ENCODE peak calls at places on chromosomes 16 and 17, in four cellular contexts. B, Q, K and C are unnamed samples.

GRCh38 chr17:29615492-29616299 is 7.0 kb downstream of the CORO6 start:
- DNase-seq in Q (peak; percentile 76), K (peak; percentile 88), B (no peak), C (peak; percentile 69)

GRCh38 chr17:67680445-67681224 is 37.1 kb upstream of the NOL11 start:
- DNase-seq in Q (no peak), B (no peak), K (no peak), C (no peak)

GRCh38 chr16:20899503-20900298 is 457 bp downstream of the DCUN1D3 start:
- DNase-seq in K (peak; percentile 48), Q (no peak), B (no peak), C (peak; percentile 3)

GRCh38 chr17:77385750-77386501 is 245.2 kb downstream of the SEC14L1 start:
- DNase-seq in K (no peak), Q (no peak), B (no peak), C (no peak)

GRCh38 chr17:67258836-67259468 is 14.0 kb upstream of the HELZ start:
- DNase-seq in K (no peak), B (no peak), Q (peak; percentile 60), C (no peak)

GRCh38 chr17:75724016-75725003 is 3.1 kb downstream of the ITGB4 start:
- DNase-seq in Q (peak; percentile 19), B (no peak), K (peak; percentile 39), C (no peak)

GRCh38 chr17:82302991-82303943 is 14.1 kb downstream of the CD7 start:
- DNase-seq in B (no peak), Q (no peak), K (no peak), C (no peak)

GRCh38 chr16:70715113-70715711 is 29.4 kb upstream of the MTSS2 start:
- DNase-seq in B (peak; percentile 98), Q (no peak), K (peak; percentile 50), C (no peak)

GRCh38 chr17:50593321-50593720 is 32.8 kb downstream of the CACNA1G start:
- DNase-seq in B (no peak), K (no peak), Q (no peak), C (peak; percentile 45)

GRCh38 chr16:66658860-66659190 is 37.7 kb downstream of the CMTM4 start:
- DNase-seq in B (no peak), Q (no peak), K (no peak), C (no peak)

GRCh38 chr17:491086-492014 is 138.7 kb upstream of the RPH3AL start:
- DNase-seq in K (peak; percentile 30), B (no peak), Q (peak; percentile 38), C (peak; percentile 49)

GRCh38 chr17:81067331-81067730 is 32.4 kb downstream of the BAIAP2 start:
- DNase-seq in B (no peak), K (no peak), Q (no peak), C (no peak)

GRCh38 chr17:48757524-48757961 is 29.0 kb upstream of the HOXB13 start:
- DNase-seq in K (peak; percentile 50), Q (no peak), B (peak; percentile 3), C (no peak)

GRCh38 chr16:22098538-22099255 is 6.4 kb downstream of the VWA3A start:
- DNase-seq in B (no peak), Q (peak; percentile 24), K (no peak), C (no peak)

GRCh38 chr17:29592850-29593545 is at the start of gene ANKRD13B:
- DNase-seq in B (no peak), K (peak; percentile 66), Q (no peak), C (peak; percentile 56)

DNA sequence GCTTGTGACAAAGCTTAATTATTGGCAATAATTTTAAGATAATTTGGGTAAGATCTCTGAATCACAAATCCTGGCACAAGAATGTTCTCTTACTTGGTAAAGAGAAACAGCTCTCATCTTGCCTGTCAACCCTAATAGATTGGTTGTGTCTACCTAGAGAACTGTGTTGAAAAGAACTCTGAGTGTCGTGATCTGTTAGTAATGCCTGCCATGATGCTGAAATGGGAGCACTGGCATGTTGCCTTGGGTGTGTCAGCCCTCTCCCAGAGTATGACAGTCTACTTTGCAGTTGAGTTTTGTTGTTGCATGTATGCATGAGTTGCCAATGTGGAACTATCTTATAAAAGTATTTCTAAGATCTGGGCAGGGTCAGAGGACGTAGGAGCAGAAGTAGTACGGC is 221.5 kb downstream of the MAF start:
- DNase-seq in B (no peak), Q (no peak), K (no peak), C (no peak)
- TF ChIP-seq CTCF in B (no peak), Q (no peak), K (no peak), C (no peak)

GRCh38 chr17:16328997-16329396 is 24.3 kb downstream of the CENPV start:
- DNase-seq in K (peak; percentile 28), Q (no peak), B (no peak), C (no peak)
- TF ChIP-seq CTCF in K (no peak), Q (no peak), B (peak; percentile 18), C (no peak)

DNA sequence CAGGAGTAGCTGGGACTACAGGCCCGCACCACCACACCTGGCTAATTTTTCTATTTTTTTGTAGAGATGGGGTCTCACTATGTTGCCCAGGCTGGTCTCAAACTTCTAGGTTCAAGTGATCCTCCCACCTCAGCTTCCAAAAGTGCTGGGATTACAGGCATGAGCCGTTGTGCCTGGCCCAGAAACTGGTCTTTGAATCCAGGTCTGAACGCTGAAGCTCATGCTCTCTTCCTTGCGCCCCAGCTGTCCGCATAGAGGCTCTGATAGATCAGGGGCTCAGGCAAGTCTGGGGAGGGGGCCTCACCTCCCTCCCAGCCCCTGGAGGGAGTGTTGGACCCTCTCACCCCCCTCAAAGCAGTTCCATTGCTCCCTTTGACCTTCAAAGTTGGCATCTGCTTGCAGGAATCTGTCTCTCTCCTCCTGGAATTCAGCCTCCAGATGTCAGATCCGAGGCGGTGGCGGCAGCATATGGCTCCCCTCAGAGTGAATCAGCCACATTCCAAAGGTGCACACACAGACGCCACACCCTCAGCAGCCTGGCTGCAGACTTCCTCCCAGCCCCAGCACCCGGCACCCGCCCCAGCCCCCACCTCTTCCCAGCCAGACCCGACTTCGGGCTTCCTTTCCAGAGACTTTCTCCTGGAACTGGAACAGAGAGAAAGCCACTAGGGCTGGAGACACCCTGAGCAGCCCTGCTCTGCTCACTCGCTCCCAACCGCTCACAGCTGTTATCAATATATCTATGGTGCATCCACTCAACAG is 16.9 kb upstream of the GLIS2 start:
- DNase-seq in B (peak; percentile 77), K (peak; percentile 88), Q (no peak), C (no peak)
- TF ChIP-seq CTCF in B (no peak), K (no peak), Q (no peak), C (no peak)

GRCh38 chr16:53085539-53086450 is 31.0 kb downstream of the CHD9 start:
- DNase-seq in K (no peak), Q (no peak), B (no peak), C (no peak)
- TF ChIP-seq CTCF in K (no peak), Q (no peak), B (peak; percentile 3), C (no peak)

DNA sequence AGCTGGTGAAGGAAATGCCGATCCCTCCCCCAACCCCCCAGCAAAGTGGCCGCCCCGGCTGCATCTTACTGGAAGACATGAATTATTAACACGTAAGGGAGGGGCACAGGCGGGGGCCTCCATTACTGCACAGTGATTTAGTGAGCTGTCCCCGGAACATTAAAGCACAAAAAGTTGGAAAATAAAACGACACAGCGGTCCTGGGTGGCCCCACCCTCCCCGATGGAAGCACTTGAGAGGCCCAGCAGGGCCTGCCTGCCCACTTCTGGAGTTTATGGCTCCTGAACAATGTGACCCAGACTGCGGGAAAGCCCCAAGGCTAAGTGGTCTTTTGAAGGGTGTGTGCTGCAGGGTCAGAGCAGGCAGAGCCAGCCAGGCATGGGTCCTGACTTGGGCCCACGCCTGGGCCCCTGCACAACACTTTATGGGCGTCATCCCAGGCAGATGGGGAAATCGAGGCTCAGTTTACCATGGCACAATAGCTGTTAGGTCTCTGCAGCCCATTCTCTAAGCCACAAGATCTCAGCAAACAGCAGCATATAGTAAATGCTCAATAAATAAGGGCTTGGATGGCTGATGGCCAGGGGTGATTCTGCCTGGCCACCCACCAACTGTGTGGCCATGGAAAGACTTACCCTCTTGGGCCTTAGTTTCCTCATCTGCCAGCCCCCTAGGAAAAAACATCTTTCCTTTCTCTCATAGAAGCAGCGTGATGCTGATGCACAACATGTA is 22.8 kb downstream of the CCDC102A start:
- DNase-seq in Q (no peak), K (peak; percentile 58), B (peak; percentile 35), C (no peak)
- TF ChIP-seq CTCF in Q (no peak), K (no peak), B (no peak), C (no peak)

GRCh38 chr17:40564883-40565744 is at the start of gene CCR7:
- DNase-seq in K (no peak), Q (no peak), B (no peak), C (no peak)
- TF ChIP-seq CTCF in K (no peak), Q (no peak), B (no peak), C (no peak)

GRCh38 chr16:282944-283744 is at the start of gene PDIA2:
- DNase-seq in Q (no peak), B (no peak), K (no peak), C (no peak)
- TF ChIP-seq CTCF in Q (no peak), B (no peak), K (no peak), C (no peak)

GRCh38 chr17:12395733-12396354 is 269.8 kb upstream of the MYOCD start:
- DNase-seq in K (peak; percentile 23), B (no peak), Q (peak; percentile 1), C (peak; percentile 27)
- TF ChIP-seq CTCF in K (peak; percentile 31), B (peak; percentile 64), Q (peak; percentile 11), C (peak; percentile 68)

GRCh38 chr17:20095366-20096080 is 86.4 kb downstream of the SPECC1 start:
- DNase-seq in B (no peak), K (no peak), Q (no peak), C (peak; percentile 51)
- TF ChIP-seq CTCF in B (peak; percentile 50), K (no peak), Q (no peak), C (peak; percentile 54)